ENCODE peak calls at places on chromosome 20, in ten cellular contexts. One of them, this sample, is unnamed.

GRCh38 chr20:871436-871835 is 37.9 kb downstream of the FAM110A start:
- DNase-seq in CD8-positive, alpha-beta T cell: no peak
- DNase-seq in OCI-LY7: no peak
- DNase-seq in AG04450: no peak
- DNase-seq in A549: no peak
- DNase-seq in mammary epithelial cell: no peak
- DNase-seq in fibroblast of pulmonary artery: no peak
- DNase-seq in tibial nerve: no peak
- DNase-seq in fibroblast of the aortic adventitia: no peak
- DNase-seq in nephron progenitor cell: no peak
- DNase-seq in this sample: no peak

GRCh38 chr20:22339091-22339881 is 245.1 kb downstream of the FOXA2 start:
- DNase-seq in OCI-LY7: peak
- DNase-seq in mammary epithelial cell: peak
- DNase-seq in nephron progenitor cell: peak
- DNase-seq in fibroblast of pulmonary artery: peak
- DNase-seq in AG04450: peak
- DNase-seq in A549: peak
- DNase-seq in tibial nerve: peak
- DNase-seq in fibroblast of the aortic adventitia: peak
- DNase-seq in CD8-positive, alpha-beta T cell: peak
- DNase-seq in this sample: peak

GRCh38 chr20:63737940-63738686 is 1.5 kb upstream of the SLC2A4RG start:
- DNase-seq in OCI-LY7: peak
- DNase-seq in fibroblast of the aortic adventitia: no peak
- DNase-seq in fibroblast of pulmonary artery: no peak
- DNase-seq in mammary epithelial cell: no peak
- DNase-seq in AG04450: no peak
- DNase-seq in tibial nerve: no peak
- DNase-seq in CD8-positive, alpha-beta T cell: peak
- DNase-seq in A549: no peak
- DNase-seq in nephron progenitor cell: no peak
- DNase-seq in this sample: no peak

GRCh38 chr20:5090191-5090590 is 29.6 kb downstream of the PCNA start:
- DNase-seq in nephron progenitor cell: no peak
- DNase-seq in AG04450: no peak
- DNase-seq in mammary epithelial cell: no peak
- DNase-seq in tibial nerve: peak
- DNase-seq in A549: no peak
- DNase-seq in OCI-LY7: peak
- DNase-seq in CD8-positive, alpha-beta T cell: no peak
- DNase-seq in fibroblast of pulmonary artery: peak
- DNase-seq in fibroblast of the aortic adventitia: no peak
- DNase-seq in this sample: no peak

GRCh38 chr20:51339721-51340450 is 202.6 kb downstream of the NFATC2 start:
- DNase-seq in tibial nerve: no peak
- DNase-seq in AG04450: no peak
- DNase-seq in mammary epithelial cell: no peak
- DNase-seq in A549: no peak
- DNase-seq in nephron progenitor cell: no peak
- DNase-seq in fibroblast of the aortic adventitia: no peak
- DNase-seq in fibroblast of pulmonary artery: no peak
- DNase-seq in CD8-positive, alpha-beta T cell: no peak
- DNase-seq in OCI-LY7: no peak
- DNase-seq in this sample: no peak

GRCh38 chr20:973785-974194 is 28.3 kb downstream of the RSPO4 start:
- DNase-seq in AG04450: no peak
- DNase-seq in CD8-positive, alpha-beta T cell: no peak
- DNase-seq in mammary epithelial cell: peak
- DNase-seq in A549: peak
- DNase-seq in fibroblast of the aortic adventitia: peak
- DNase-seq in fibroblast of pulmonary artery: peak
- DNase-seq in OCI-LY7: peak
- DNase-seq in nephron progenitor cell: no peak
- DNase-seq in tibial nerve: no peak
- DNase-seq in this sample: peak

GRCh38 chr20:22861231-22861980 is 173.7 kb upstream of the SSTR4 start:
- DNase-seq in fibroblast of the aortic adventitia: no peak
- DNase-seq in tibial nerve: no peak
- DNase-seq in fibroblast of pulmonary artery: peak
- DNase-seq in nephron progenitor cell: no peak
- DNase-seq in AG04450: no peak
- DNase-seq in CD8-positive, alpha-beta T cell: no peak
- DNase-seq in OCI-LY7: no peak
- DNase-seq in mammary epithelial cell: no peak
- DNase-seq in A549: no peak
- DNase-seq in this sample: no peak

GRCh38 chr20:33518071-33518470 is 28.2 kb downstream of the CBFA2T2 start:
- DNase-seq in A549: no peak
- DNase-seq in mammary epithelial cell: peak
- DNase-seq in OCI-LY7: no peak
- DNase-seq in fibroblast of pulmonary artery: peak
- DNase-seq in fibroblast of the aortic adventitia: peak
- DNase-seq in AG04450: no peak
- DNase-seq in CD8-positive, alpha-beta T cell: no peak
- DNase-seq in tibial nerve: no peak
- DNase-seq in nephron progenitor cell: no peak
- DNase-seq in this sample: peak

GRCh38 chr20:57651977-57652864 is 32.0 kb upstream of the ZBP1 start:
- DNase-seq in AG04450: no peak
- DNase-seq in tibial nerve: peak
- DNase-seq in fibroblast of the aortic adventitia: no peak
- DNase-seq in mammary epithelial cell: no peak
- DNase-seq in OCI-LY7: no peak
- DNase-seq in fibroblast of pulmonary artery: no peak
- DNase-seq in CD8-positive, alpha-beta T cell: peak
- DNase-seq in A549: peak
- DNase-seq in nephron progenitor cell: no peak
- DNase-seq in this sample: no peak

GRCh38 chr20:5195655-5196054 is 68.8 kb downstream of the CDS2 start:
- DNase-seq in tibial nerve: no peak
- DNase-seq in fibroblast of pulmonary artery: no peak
- DNase-seq in AG04450: no peak
- DNase-seq in mammary epithelial cell: peak
- DNase-seq in OCI-LY7: no peak
- DNase-seq in A549: no peak
- DNase-seq in nephron progenitor cell: no peak
- DNase-seq in CD8-positive, alpha-beta T cell: no peak
- DNase-seq in fibroblast of the aortic adventitia: peak
- DNase-seq in this sample: peak

GRCh38 chr20:17624070-17624469 is 54.2 kb downstream of the DSTN start:
- DNase-seq in fibroblast of pulmonary artery: no peak
- DNase-seq in nephron progenitor cell: no peak
- DNase-seq in AG04450: no peak
- DNase-seq in CD8-positive, alpha-beta T cell: no peak
- DNase-seq in tibial nerve: no peak
- DNase-seq in fibroblast of the aortic adventitia: no peak
- DNase-seq in A549: no peak
- DNase-seq in mammary epithelial cell: no peak
- DNase-seq in OCI-LY7: no peak
- DNase-seq in this sample: no peak

GRCh38 chr20:21522479-21523397 is 8.9 kb upstream of the NKX2-2 start:
- DNase-seq in OCI-LY7: no peak
- DNase-seq in tibial nerve: no peak
- DNase-seq in AG04450: no peak
- DNase-seq in fibroblast of the aortic adventitia: no peak
- DNase-seq in fibroblast of pulmonary artery: no peak
- DNase-seq in A549: no peak
- DNase-seq in nephron progenitor cell: peak
- DNase-seq in CD8-positive, alpha-beta T cell: no peak
- DNase-seq in mammary epithelial cell: no peak
- DNase-seq in this sample: no peak

GRCh38 chr20:58647814-58648501 is 3.1 kb upstream of the STX16 start:
- DNase-seq in fibroblast of pulmonary artery: peak
- DNase-seq in nephron progenitor cell: no peak
- DNase-seq in AG04450: peak
- DNase-seq in OCI-LY7: no peak
- DNase-seq in CD8-positive, alpha-beta T cell: no peak
- DNase-seq in A549: no peak
- DNase-seq in fibroblast of the aortic adventitia: peak
- DNase-seq in tibial nerve: no peak
- DNase-seq in mammary epithelial cell: no peak
- DNase-seq in this sample: peak

GRCh38 chr20:3786665-3787639 is at the start of gene CENPB:
- DNase-seq in fibroblast of the aortic adventitia: peak
- DNase-seq in A549: peak
- DNase-seq in CD8-positive, alpha-beta T cell: peak
- DNase-seq in nephron progenitor cell: peak
- DNase-seq in AG04450: no peak
- DNase-seq in fibroblast of pulmonary artery: peak
- DNase-seq in mammary epithelial cell: peak
- DNase-seq in OCI-LY7: peak
- DNase-seq in tibial nerve: peak
- DNase-seq in this sample: peak

GRCh38 chr20:3784226-3784853 is 2.2 kb downstream of the CENPB start:
- DNase-seq in A549: no peak
- DNase-seq in tibial nerve: no peak
- DNase-seq in AG04450: no peak
- DNase-seq in CD8-positive, alpha-beta T cell: no peak
- DNase-seq in fibroblast of the aortic adventitia: no peak
- DNase-seq in nephron progenitor cell: no peak
- DNase-seq in fibroblast of pulmonary artery: no peak
- DNase-seq in mammary epithelial cell: no peak
- DNase-seq in OCI-LY7: no peak
- DNase-seq in this sample: no peak

GRCh38 chr20:3784863-3785239 is 1.7 kb downstream of the CENPB start:
- DNase-seq in fibroblast of pulmonary artery: no peak
- DNase-seq in AG04450: no peak
- DNase-seq in nephron progenitor cell: no peak
- DNase-seq in tibial nerve: no peak
- DNase-seq in A549: no peak
- DNase-seq in mammary epithelial cell: no peak
- DNase-seq in fibroblast of the aortic adventitia: no peak
- DNase-seq in CD8-positive, alpha-beta T cell: no peak
- DNase-seq in OCI-LY7: no peak
- DNase-seq in this sample: no peak

GRCh38 chr20:3786126-3786484 is 435 bp downstream of the CENPB start:
- DNase-seq in nephron progenitor cell: peak
- DNase-seq in tibial nerve: no peak
- DNase-seq in fibroblast of pulmonary artery: peak
- DNase-seq in CD8-positive, alpha-beta T cell: peak
- DNase-seq in OCI-LY7: no peak
- DNase-seq in mammary epithelial cell: peak
- DNase-seq in fibroblast of the aortic adventitia: peak
- DNase-seq in AG04450: no peak
- DNase-seq in A549: no peak
- DNase-seq in this sample: peak

DNA sequence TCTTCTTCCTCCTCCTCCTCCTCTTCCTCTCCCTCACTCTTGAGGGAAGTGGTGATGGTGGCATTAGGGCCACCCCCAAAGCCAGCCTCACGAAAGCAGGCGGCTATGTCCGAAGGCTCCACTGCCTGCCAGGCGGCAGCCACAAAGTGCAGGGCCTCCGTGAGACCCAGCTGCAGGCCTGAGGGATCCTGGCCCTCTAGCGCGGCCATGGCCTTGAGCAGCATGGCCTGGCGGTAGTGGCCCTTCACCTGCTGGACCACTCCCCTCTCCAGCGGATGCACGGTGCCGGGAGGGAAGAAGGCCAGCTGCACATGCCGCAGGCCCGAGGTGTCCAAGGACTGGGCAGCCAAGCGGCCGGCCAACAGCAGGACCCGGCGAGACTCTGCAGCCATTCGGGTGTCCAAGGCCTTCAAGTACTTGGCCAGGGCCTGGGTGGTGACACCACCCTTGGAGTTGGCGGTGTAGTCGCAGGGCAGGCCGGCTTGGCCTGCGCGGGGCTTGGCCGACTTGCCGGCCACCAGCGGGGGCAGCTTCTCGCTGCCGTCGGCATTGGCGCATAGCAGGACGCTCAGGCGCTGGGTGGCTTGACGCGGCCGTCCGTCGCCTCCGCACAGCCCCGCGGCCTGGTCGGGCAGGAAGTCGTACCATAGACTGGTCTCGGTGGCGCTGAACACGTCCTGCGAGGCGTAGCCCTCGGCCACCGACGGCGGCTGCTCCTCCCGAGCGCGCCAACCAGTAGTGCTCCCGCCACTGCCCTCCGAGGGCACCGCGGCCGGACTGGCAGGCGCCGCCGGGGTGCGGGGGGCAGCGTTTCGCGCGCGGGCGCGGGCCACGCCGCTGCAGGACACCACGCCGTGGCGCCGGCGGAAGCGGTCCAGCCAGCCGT is 1.1 kb downstream of the CENPB start:
- DNase-seq in CD8-positive, alpha-beta T cell: no peak
- DNase-seq in fibroblast of the aortic adventitia: no peak
- DNase-seq in tibial nerve: no peak
- DNase-seq in A549: no peak
- DNase-seq in fibroblast of pulmonary artery: no peak
- DNase-seq in OCI-LY7: no peak
- DNase-seq in mammary epithelial cell: no peak
- DNase-seq in nephron progenitor cell: no peak
- DNase-seq in AG04450: no peak
- DNase-seq in this sample: peak
- TF ChIP-seq CTCF in CD8-positive, alpha-beta T cell: no peak
- TF ChIP-seq CTCF in fibroblast of the aortic adventitia: no peak
- TF ChIP-seq CTCF in tibial nerve: no peak
- TF ChIP-seq CTCF in A549: no peak
- TF ChIP-seq CTCF in fibroblast of pulmonary artery: no peak
- TF ChIP-seq CTCF in OCI-LY7: no peak
- TF ChIP-seq CTCF in mammary epithelial cell: no peak
- TF ChIP-seq CTCF in nephron progenitor cell: no peak
- TF ChIP-seq CTCF in AG04450: no peak
- TF ChIP-seq CTCF in this sample: peak

GRCh38 chr20:36415475-36416002 is 109.4 kb downstream of the DLGAP4 start:
- DNase-seq in mammary epithelial cell: no peak
- DNase-seq in nephron progenitor cell: no peak
- DNase-seq in tibial nerve: no peak
- DNase-seq in CD8-positive, alpha-beta T cell: no peak
- DNase-seq in OCI-LY7: no peak
- DNase-seq in fibroblast of the aortic adventitia: no peak
- DNase-seq in fibroblast of pulmonary artery: no peak
- DNase-seq in A549: no peak
- DNase-seq in AG04450: no peak
- DNase-seq in this sample: no peak
- TF ChIP-seq CTCF in mammary epithelial cell: no peak
- TF ChIP-seq CTCF in nephron progenitor cell: no peak
- TF ChIP-seq CTCF in tibial nerve: no peak
- TF ChIP-seq CTCF in CD8-positive, alpha-beta T cell: no peak
- TF ChIP-seq CTCF in OCI-LY7: no peak
- TF ChIP-seq CTCF in fibroblast of the aortic adventitia: no peak
- TF ChIP-seq CTCF in fibroblast of pulmonary artery: no peak
- TF ChIP-seq CTCF in A549: no peak
- TF ChIP-seq CTCF in AG04450: no peak
- TF ChIP-seq CTCF in this sample: no peak

GRCh38 chr20:45892049-45892816 is 1.1 kb downstream of the CTSA start:
- DNase-seq in OCI-LY7: no peak
- DNase-seq in A549: peak
- DNase-seq in CD8-positive, alpha-beta T cell: no peak
- DNase-seq in AG04450: no peak
- DNase-seq in mammary epithelial cell: peak
- DNase-seq in fibroblast of the aortic adventitia: peak
- DNase-seq in nephron progenitor cell: no peak
- DNase-seq in fibroblast of pulmonary artery: peak
- DNase-seq in tibial nerve: no peak
- DNase-seq in this sample: peak
- TF ChIP-seq CTCF in OCI-LY7: no peak
- TF ChIP-seq CTCF in A549: no peak
- TF ChIP-seq CTCF in CD8-positive, alpha-beta T cell: no peak
- TF ChIP-seq CTCF in AG04450: peak
- TF ChIP-seq CTCF in mammary epithelial cell: no peak
- TF ChIP-seq CTCF in fibroblast of the aortic adventitia: peak
- TF ChIP-seq CTCF in nephron progenitor cell: no peak
- TF ChIP-seq CTCF in fibroblast of pulmonary artery: peak
- TF ChIP-seq CTCF in tibial nerve: no peak
- TF ChIP-seq CTCF in this sample: peak

GRCh38 chr20:41871063-41871462 is 252.9 kb upstream of the CHD6 start:
- DNase-seq in fibroblast of the aortic adventitia: no peak
- DNase-seq in tibial nerve: no peak
- DNase-seq in CD8-positive, alpha-beta T cell: no peak
- DNase-seq in AG04450: no peak
- DNase-seq in fibroblast of pulmonary artery: no peak
- DNase-seq in OCI-LY7: no peak
- DNase-seq in mammary epithelial cell: no peak
- DNase-seq in nephron progenitor cell: no peak
- DNase-seq in A549: no peak
- DNase-seq in this sample: no peak
- TF ChIP-seq CTCF in fibroblast of the aortic adventitia: no peak
- TF ChIP-seq CTCF in tibial nerve: no peak
- TF ChIP-seq CTCF in CD8-positive, alpha-beta T cell: no peak
- TF ChIP-seq CTCF in AG04450: no peak
- TF ChIP-seq CTCF in fibroblast of pulmonary artery: no peak
- TF ChIP-seq CTCF in OCI-LY7: no peak
- TF ChIP-seq CTCF in mammary epithelial cell: no peak
- TF ChIP-seq CTCF in nephron progenitor cell: no peak
- TF ChIP-seq CTCF in A549: no peak
- TF ChIP-seq CTCF in this sample: no peak

This sample was measured in HFFc6.